ENCODE peak calls at places on chromosomes 6 and 20, in four cellular contexts. G is stimulated activated CD4-positive, alpha-beta T cell treated with anti-CD3 and anti-CD28 coated beads, Interleukin-4, amount 100 ng/mL, for 4 hours; X is left ventricle myocardium superior; W is activated T-helper 2 cell treated with anti-CD3 and anti-CD28 coated beads, Interferon-gamma antibody, Interleukin-2, Interleukin-4, amounts not matched to agents 10 μg/mL and 5 μg/mL and 100 μg/mL, durations not matched to agents 14 hours and 24 hours and 36 hours. Q is an unnamed sample.

GRCh38 chr20:23178806-23179205 is 92.7 kb upstream of the CD93 start:
- DNase-seq in G (no peak), X (no peak), W (no peak), Q (no peak)

GRCh38 chr6:134168580-134169223 is 116.3 kb upstream of the SLC2A12 start:
- DNase-seq in W (no peak), X (no peak), G (no peak), Q (no peak)

GRCh38 chr6:35691027-35691824 is 2.5 kb upstream of the FKBP5 start:
- DNase-seq in X (peak), W (no peak), G (no peak), Q (peak)

GRCh38 chr6:134077301-134077700 is 24.9 kb upstream of the SLC2A12 start:
- DNase-seq in W (no peak), G (no peak), X (no peak), Q (peak)

GRCh38 chr20:31936430-31936829 is 15.4 kb downstream of the PDRG1 start:
- DNase-seq in W (no peak), X (no peak), G (no peak), Q (no peak)

GRCh38 chr20:20782221-20782620 is 69.8 kb upstream of the RALGAPA2 start:
- DNase-seq in G (no peak), W (no peak), X (no peak), Q (no peak)

GRCh38 chr6:106882133-106882532 is 92.4 kb downstream of the CD24 start:
- DNase-seq in X (no peak), W (no peak), G (no peak), Q (no peak)

GRCh38 chr6:16438677-16439615 is 200.6 kb downstream of the GMPR start:
- DNase-seq in X (no peak), W (no peak), G (peak), Q (peak)

GRCh38 chr6:137389150-137389664 is 105.0 kb downstream of the OLIG3 start:
- DNase-seq in G (peak), X (no peak), W (peak), Q (no peak)

GRCh38 chr6:72553531-72554202 is 68.2 kb upstream of the KCNQ5 start:
- DNase-seq in G (no peak), X (no peak), W (no peak), Q (peak)

GRCh38 chr6:78629154-78629721 is 238.1 kb upstream of the IRAK1BP1 start:
- DNase-seq in X (no peak), W (no peak), G (no peak), Q (peak)

GRCh38 chr6:150978631-150979030 is 113.1 kb downstream of the MTHFD1L start:
- DNase-seq in X (no peak), G (no peak), W (no peak), Q (no peak)

GRCh38 chr20:32205502-32206382 is 1.8 kb downstream of the PLAGL2 start:
- DNase-seq in X (no peak), G (no peak), W (no peak), Q (no peak)

GRCh38 chr20:42484335-42484734 is 705.4 kb downstream of the PTPRT start:
- DNase-seq in X (no peak), W (no peak), G (no peak), Q (no peak)

GRCh38 chr6:41000248-41000647 is 38.8 kb downstream of the UNC5CL start:
- DNase-seq in G (no peak), W (no peak), X (no peak), Q (no peak)

GRCh38 chr20:11847827-11848226 is 69.9 kb upstream of the BTBD3 start:
- DNase-seq in W (no peak), X (no peak), G (no peak), Q (no peak)

GRCh38 chr6:87772597-87773530 is 70.8 kb upstream of the AKIRIN2 start:
- DNase-seq in W (no peak), G (no peak), X (no peak), Q (peak)

GRCh38 chr20:47552996-47553395 is 51.3 kb downstream of the NCOA3 start:
- DNase-seq in X (no peak), G (no peak), W (no peak), Q (no peak)

GRCh38 chr20:44123251-44123650 is 63.7 kb downstream of the JPH2 start:
- DNase-seq in G (no peak), W (no peak), X (no peak), Q (no peak)

GRCh38 chr20:32651537-32651936 is 22.2 kb downstream of the C20orf203 start:
- DNase-seq in G (no peak), X (no peak), W (no peak), Q (no peak)

GRCh38 chr6:37173573-37174195 is 3.7 kb downstream of the PIM1 start:
- DNase-seq in X (no peak), W (no peak), G (peak), Q (no peak)